ENCODE peak calls at places on chromosomes 7 and 10, in six cellular contexts. K, I, F, B, C and G are unnamed samples. For H3K4me1, the result is how much of the 10 kb centered on the place peaks cover.

GRCh38 chr10:95841711-95842498 is 65.9 kb upstream of the CC2D2B start:
- DNase-seq in I (no peak), B (peak), K (no peak), F (no peak), C (peak), G (no peak)

GRCh38 chr10:118278649-118279048 is 63.5 kb downstream of the FAM204A start:
- DNase-seq in C (no peak), F (no peak), B (no peak), I (no peak), K (no peak), G (no peak)

GRCh38 chr7:13641699-13642098 is 347.8 kb downstream of the ETV1 start:
- DNase-seq in B (no peak), K (no peak), I (no peak), C (peak), F (no peak), G (no peak)

GRCh38 chr10:30433286-30433778 is 652 bp upstream of the MAP3K8 start:
- DNase-seq in C (peak), K (peak), B (peak), F (peak), I (peak), G (peak)

GRCh38 chr10:6203331-6204062 is 765 bp downstream of the PFKFB3 start:
- DNase-seq in B (peak), F (peak), I (peak), C (peak), K (peak), G (peak)

GRCh38 chr7:71563276-71563675 is 431.3 kb downstream of the GALNT17 start:
- DNase-seq in I (no peak), B (no peak), F (no peak), C (no peak), K (peak), G (no peak)

GRCh38 chr10:26199841-26200240 is 16.7 kb upstream of the GAD2 start:
- DNase-seq in C (no peak), B (no peak), I (no peak), K (no peak), F (no peak), G (no peak)

GRCh38 chr7:149707448-149707886 is 65.9 kb downstream of the ZNF467 start:
- DNase-seq in F (no peak), K (no peak), I (no peak), B (no peak), C (peak), G (no peak)

GRCh38 chr10:79923145-79923544 is 25.8 kb downstream of the SFTPD start:
- DNase-seq in F (peak), C (no peak), K (no peak), B (no peak), I (no peak), G (no peak)

GRCh38 chr10:121823993-121824463 is 103.8 kb downstream of the ATE1 start:
- DNase-seq in F (no peak), C (peak), B (peak), I (no peak), K (no peak), G (no peak)

GRCh38 chr7:45001138-45001694 is 1.2 kb downstream of the CCM2 start:
- DNase-seq in I (no peak), K (peak), C (no peak), B (no peak), F (no peak), G (no peak)

GRCh38 chr7:85851571-85852193 is 664.8 kb upstream of the SEMA3D start:
- DNase-seq in C (peak), I (no peak), F (no peak), K (no peak), B (peak), G (no peak)

GRCh38 chr7:108104324-108104723 is 25.8 kb downstream of the LAMB4 start:
- DNase-seq in F (no peak), C (no peak), K (no peak), I (no peak), B (no peak), G (no peak)

GRCh38 chr10:69506487-69506833 is 55.2 kb downstream of the TSPAN15 start:
- DNase-seq in B (no peak), K (no peak), C (no peak), I (no peak), F (no peak), G (no peak)

GRCh38 chr7:27178366-27178765 is 4.2 kb upstream of the HOXA10 start:
- DNase-seq in F (no peak), C (no peak), K (peak), I (no peak), B (no peak), G (no peak)

GRCh38 chr10:71880425-71881306 is 29.6 kb upstream of the PSAP start:
- DNase-seq in I (peak), K (peak), C (peak), B (no peak), F (no peak), G (no peak)

GRCh38 chr7:6106140-6106904 is 75.1 kb downstream of the ANKRD61 start:
- DNase-seq in K (no peak), B (no peak), I (no peak), C (peak), F (no peak), G (no peak)

GRCh38 chr10:92239600-92240288 is 51.1 kb downstream of the CPEB3 start:
- DNase-seq in I (peak), K (peak), B (peak), C (no peak), F (peak), G (peak)

GRCh38 chr7:112995091-112995824 is 91.4 kb downstream of the GPR85 start:
- DNase-seq in C (no peak), I (no peak), F (no peak), K (peak), B (peak), G (no peak)

GRCh38 chr10:103447187-103447586 is 5.0 kb downstream of the CALHM2 start:
- DNase-seq in I (no peak), B (no peak), C (no peak), K (no peak), F (no peak), G (no peak)

GRCh38 chr10:114068054-114068707 is 24.5 kb downstream of the ADRB1 start:
- DNase-seq in C (no peak), I (no peak), K (no peak), B (no peak), F (no peak), G (no peak)

GRCh38 chr7:37663693-37664092 is 19.9 kb upstream of the GPR141 start:
- DNase-seq in B (no peak), F (no peak), I (no peak), C (no peak), K (no peak), G (no peak)

GRCh38 chr10:48555310-48556042 is 49.4 kb downstream of the ARHGAP22 start:
- DNase-seq in C (no peak), B (no peak), K (no peak), F (no peak), I (no peak), G (no peak)

GRCh38 chr7:158782638-158783490 is 46.4 kb downstream of the ESYT2 start:
- DNase-seq in B (peak), I (peak), F (peak), K (peak), C (peak), G (peak)

GRCh38 chr10:70094287-70094686 is 38.3 kb downstream of the AIFM2 start:
- DNase-seq in F (no peak), I (no peak), C (no peak), K (no peak), B (no peak), G (no peak)

GRCh38 chr7:19079066-19079465 is 38.4 kb downstream of the TWIST1 start:
- DNase-seq in I (no peak), B (no peak), F (no peak), C (no peak), K (no peak), G (no peak)

GRCh38 chr10:83698899-83699298 is 440.4 kb upstream of the GHITM start:
- DNase-seq in B (no peak), F (no peak), I (no peak), K (no peak), C (no peak), G (no peak)

GRCh38 chr10:91034494-91035157 is 113.7 kb upstream of the ANKRD1 start:
- DNase-seq in K (peak), C (no peak), B (no peak), F (peak), I (peak), G (peak)

GRCh38 chr10:103584216-103585010 is 90.9 kb downstream of the NEURL1 start:
- DNase-seq in B (no peak), K (no peak), F (no peak), I (peak), C (no peak), G (peak)

GRCh38 chr7:90579181-90579688 is 16.9 kb upstream of the CDK14 start:
- DNase-seq in K (no peak), F (no peak), I (no peak), C (no peak), B (no peak), G (no peak)

DNA sequence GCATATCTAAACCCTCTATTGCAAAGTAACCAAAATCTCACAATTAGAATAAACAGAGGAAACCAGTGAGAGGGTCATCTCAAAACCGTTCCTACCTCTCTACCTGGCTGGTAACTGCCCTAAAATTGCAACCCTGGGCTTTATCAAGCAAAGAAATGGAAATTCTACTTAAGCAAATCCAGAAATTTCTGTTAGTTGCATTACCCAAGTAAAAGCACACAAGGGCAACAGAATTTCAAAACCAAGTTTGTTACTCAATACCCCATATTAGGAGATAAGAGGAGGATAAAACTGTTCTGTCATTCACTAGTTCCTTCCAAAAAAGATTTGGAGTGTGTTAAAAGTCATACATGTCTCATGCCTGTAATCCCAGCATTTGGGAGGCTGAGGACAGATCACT is 195.3 kb downstream of the FAM107B start:
- DNase-seq in C (no peak), F (no peak), I (no peak), K (no peak), B (no peak), G (no peak)
- H3K4me1 ChIP-seq in C (half or more), F (under half), I (under half), K (under half), B (under half), G (under half)

GRCh38 chr10:124516181-124516580 is 54.6 kb downstream of the LHPP start:
- DNase-seq in I (no peak), K (no peak), B (no peak), F (no peak), C (no peak), G (no peak)

GRCh38 chr10:124517466-124517865 is 55.8 kb downstream of the LHPP start:
- DNase-seq in C (no peak), F (no peak), K (no peak), I (no peak), B (no peak), G (no peak)

GRCh38 chr10:124516998-124517397 is 55.4 kb downstream of the LHPP start:
- DNase-seq in C (no peak), B (no peak), F (no peak), I (no peak), K (no peak), G (no peak)

GRCh38 chr10:124518366-124518765 is 56.7 kb downstream of the LHPP start:
- DNase-seq in K (no peak), C (no peak), F (no peak), I (no peak), B (no peak), G (no peak)

GRCh38 chr10:124517931-124518330 is 56.3 kb downstream of the LHPP start:
- DNase-seq in I (no peak), K (no peak), B (no peak), C (no peak), F (no peak), G (no peak)
- H3K4me1 ChIP-seq in I (under half), K (under half), B (under half), C (under half), F (under half), G (under half)

GRCh38 chr7:2629740-2630681 is 1.8 kb upstream of the TTYH3 start:
- DNase-seq in I (peak), C (peak), F (no peak), B (no peak), K (no peak), G (no peak)
- H3K4me1 ChIP-seq in I (under half), C (under half), F (under half), B (under half), K (under half), G (under half)

DNA sequence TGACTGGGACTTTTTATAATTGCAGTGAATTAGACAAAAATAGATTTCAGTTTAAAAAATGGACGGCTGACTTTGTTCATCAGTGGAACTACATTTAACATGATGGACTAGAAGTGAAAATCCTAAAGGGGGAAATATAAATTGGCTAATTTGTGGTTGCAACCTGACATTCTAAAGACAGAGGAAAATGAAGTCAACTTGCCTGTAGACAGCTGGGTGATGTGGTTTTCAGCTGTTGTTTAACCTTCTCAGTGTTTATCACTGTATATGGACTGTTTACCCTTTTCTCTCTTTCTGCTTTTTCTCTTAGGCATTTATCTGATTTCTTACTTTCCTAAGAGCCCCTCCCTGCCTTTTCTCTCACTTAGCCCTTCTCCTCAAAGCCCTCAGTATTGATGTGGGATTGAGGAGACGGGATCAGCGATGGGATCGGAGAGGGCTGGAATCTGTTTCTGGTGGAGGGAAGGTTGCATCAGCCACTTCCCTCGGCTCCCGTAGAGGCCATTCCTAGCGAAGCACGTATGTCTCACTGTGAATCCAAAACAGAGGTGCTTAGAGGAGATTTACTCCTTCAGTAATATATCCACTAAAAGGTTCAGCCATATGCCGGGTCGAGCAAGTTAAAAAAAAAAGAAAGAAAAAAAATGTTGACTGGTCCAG is 109.0 kb upstream of the KLF6 start:
- DNase-seq in F (no peak), B (no peak), I (no peak), K (no peak), C (no peak), G (no peak)
- H3K4me1 ChIP-seq in F (under half), B (under half), I (under half), K (under half), C (half or more), G (under half)

GRCh38 chr10:133124357-133125211 is 35.4 kb upstream of the KNDC1 start:
- DNase-seq in F (no peak), B (peak), I (peak), C (peak), K (peak), G (no peak)
- H3K4me1 ChIP-seq in F (under half), B (under half), I (under half), C (under half), K (under half), G (under half)

DNA sequence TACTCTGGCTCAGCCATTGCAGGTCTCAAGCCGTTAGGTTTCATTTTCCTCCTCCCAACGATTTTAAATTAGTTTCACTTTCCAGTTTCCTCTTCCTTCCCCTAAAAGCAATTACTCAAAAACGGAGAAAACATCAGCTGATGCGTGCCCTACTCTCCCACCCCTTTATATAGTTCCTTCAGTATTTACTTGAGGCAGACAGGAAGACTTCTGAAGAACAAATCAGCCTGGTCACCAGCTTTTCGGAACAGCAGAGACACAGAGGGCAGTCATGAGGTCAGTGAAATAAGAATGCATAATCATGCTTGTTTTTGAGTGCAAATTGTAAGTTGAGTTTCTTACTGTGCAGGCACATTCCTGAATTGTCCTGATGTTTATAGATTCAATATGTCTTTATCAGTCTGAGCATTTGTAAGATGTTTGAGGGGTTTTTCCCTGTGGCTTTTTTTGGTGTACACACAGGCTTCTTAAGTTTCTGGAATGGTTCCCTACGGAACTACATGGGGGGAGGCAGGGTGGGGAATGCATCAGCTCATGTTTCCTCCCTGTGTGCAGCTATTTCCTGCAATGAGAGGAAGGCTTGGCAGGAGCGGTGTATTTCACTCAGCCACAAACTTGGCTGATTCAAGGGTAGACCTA is at the start of gene IFIT3:
- DNase-seq in F (peak), K (peak), B (peak), C (peak), I (peak), G (peak)
- H3K4me1 ChIP-seq in F (under half), K (under half), B (under half), C (under half), I (under half), G (under half)

GRCh38 chr10:97131702-97132101 is 54.1 kb downstream of the SLIT1 start:
- DNase-seq in B (no peak), I (no peak), C (no peak), K (peak), F (no peak), G (no peak)
- H3K4me1 ChIP-seq in B (under half), I (under half), C (under half), K (under half), F (under half), G (under half)